ENCODE peak calls at places on chromosomes 4 and X, in seven cellular contexts. V is COR-L47; N is sciatic nerve; Q is AG10803; L is anterior cingulate cortex; P is activated T-helper 1 cell treated with anti-CD3 and anti-CD28 coated beads, Interleukin-2, amount 50 U/mL, for 16 hours; B is EL. H is an unnamed sample.
A peak's percentile ranks its signal among the peaks of the same experiment; 100 is the strongest.

GRCh38 chr4:114386637-114387233 is 211.9 kb upstream of the UGT8 start:
- DNase-seq in Q (peak; percentile 46), L (no peak), P (no peak), B (peak; percentile 28), V (peak; percentile 14), N (no peak), H (peak; percentile 47)

GRCh38 chr4:83036991-83037390 is 2.0 kb downstream of the COPS4 start:
- DNase-seq in Q (no peak), V (no peak), B (no peak), P (no peak), L (no peak), N (no peak), H (no peak)

GRCh38 chrX:37330642-37331041 is 18.5 kb upstream of the PRRG1 start:
- DNase-seq in L (no peak), B (no peak), N (no peak), V (no peak), P (no peak), Q (no peak), H (no peak)

GRCh38 chr4:25569726-25570125 is 85.9 kb upstream of the SLC34A2 start:
- DNase-seq in L (no peak), V (no peak), B (no peak), P (no peak), Q (no peak), N (no peak), H (no peak)

GRCh38 chrX:31071725-31072124 is at the start of gene FTHL17:
- DNase-seq in Q (no peak), B (no peak), N (no peak), L (no peak), P (no peak), V (no peak), H (no peak)

GRCh38 chr4:112589207-112589606 is 47.5 kb downstream of the ZGRF1 start:
- DNase-seq in V (no peak), L (no peak), P (no peak), N (no peak), B (peak; percentile 48), Q (peak; percentile 20), H (peak; percentile 72)

GRCh38 chrX:150683536-150684146 is 9.6 kb upstream of the MTMR1 start:
- DNase-seq in P (no peak), L (no peak), V (no peak), N (no peak), Q (no peak), B (peak; percentile 51), H (peak; percentile 31)

GRCh38 chr4:104449537-104449936 is 45.2 kb downstream of the CXXC4 start:
- DNase-seq in B (no peak), P (no peak), N (no peak), L (no peak), Q (no peak), V (no peak), H (no peak)

GRCh38 chr4:1523033-1523432 is 116.8 kb upstream of the NKX1-1 start:
- DNase-seq in L (no peak), Q (no peak), N (no peak), P (no peak), B (no peak), V (no peak), H (no peak)

GRCh38 chrX:111164728-111165127 is 68.7 kb downstream of the PAK3 start:
- DNase-seq in V (no peak), L (no peak), B (peak; percentile 0), P (no peak), Q (peak; percentile 0), N (no peak), H (peak; percentile 16)

H was measured in iris pigment epithelial cell.